ENCODE peak calls at places on chromosomes 12 and 14, in six cellular contexts. F is ovary, O is gastrocnemius medialis, I is Panc1, D is tibial nerve, M is left lung. Q is an unnamed sample. For H3K4me1, the result is how much of the 10 kb centered on the place peaks cover.

GRCh38 chr12:44078273-44078672 is 242.4 kb downstream of the TMEM117 start:
- DNase-seq in O (no peak), F (no peak), D (no peak), I (no peak), M (no peak), Q (no peak)

GRCh38 chr12:124497658-124498057 is 69.8 kb downstream of the NCOR2 start:
- DNase-seq in O (peak), I (no peak), M (no peak), F (no peak), D (peak), Q (no peak)

GRCh38 chr14:61322011-61322798 is 826 bp downstream of the PRKCH start:
- DNase-seq in D (no peak), I (no peak), O (peak), F (peak), M (peak), Q (peak)

GRCh38 chr14:74655597-74656389 is 43.8 kb upstream of the LTBP2 start:
- DNase-seq in O (no peak), I (no peak), D (no peak), M (no peak), F (no peak), Q (no peak)

GRCh38 chr12:64178122-64178521 is 44.0 kb downstream of the KICS2 start:
- DNase-seq in O (no peak), D (no peak), M (no peak), F (no peak), I (no peak), Q (no peak)

GRCh38 chr14:28635387-28635786 is 131.2 kb upstream of the FOXG1 start:
- DNase-seq in F (no peak), O (no peak), D (no peak), M (no peak), I (no peak), Q (no peak)

GRCh38 chr12:93592641-93593396 is 20.3 kb downstream of the SOCS2 start:
- DNase-seq in D (no peak), F (no peak), I (no peak), M (no peak), O (no peak), Q (no peak)

GRCh38 chr14:57961793-57962075 is 95.8 kb upstream of the SLC35F4 start:
- DNase-seq in F (no peak), I (no peak), D (no peak), O (no peak), M (no peak), Q (no peak)

GRCh38 chr12:33588082-33588712 is 148.6 kb upstream of the SYT10 start:
- DNase-seq in F (no peak), O (peak), D (no peak), I (no peak), M (no peak), Q (no peak)

GRCh38 chr12:109304485-109304884 is 4.6 kb downstream of the FOXN4 start:
- DNase-seq in F (no peak), O (no peak), M (no peak), I (no peak), D (no peak), Q (no peak)

GRCh38 chr14:95522116-95522515 is 5.7 kb upstream of the SYNE3 start:
- DNase-seq in D (no peak), I (no peak), F (no peak), M (no peak), O (no peak), Q (no peak)

GRCh38 chr14:35163384-35163783 is 41.0 kb downstream of the PRORP start:
- DNase-seq in I (no peak), D (no peak), F (no peak), O (no peak), M (no peak), Q (no peak)

GRCh38 chr12:122951979-122952892 is 14.0 kb downstream of the ABCB9 start:
- DNase-seq in O (peak), F (peak), D (peak), I (no peak), M (peak), Q (peak)

GRCh38 chr12:8890313-8891084 is 23.8 kb upstream of the PHC1 start:
- DNase-seq in I (no peak), F (peak), M (no peak), D (no peak), O (no peak), Q (peak)

GRCh38 chr14:66563731-66564130 is 55.8 kb downstream of the GPHN start:
- DNase-seq in M (no peak), I (no peak), F (no peak), O (no peak), D (no peak), Q (no peak)

GRCh38 chr12:12837025-12837872 is 24.1 kb downstream of the DDX47 start:
- DNase-seq in I (peak), M (peak), O (no peak), F (peak), D (no peak), Q (no peak)

GRCh38 chr12:32115404-32116104 is 8.9 kb downstream of the BICD1 start:
- DNase-seq in O (peak), M (peak), I (peak), D (peak), F (peak), Q (no peak)

GRCh38 chr14:91892918-91893527 is 25.7 kb upstream of the TC2N start:
- DNase-seq in M (no peak), I (no peak), D (no peak), F (no peak), O (no peak), Q (no peak)

GRCh38 chr12:76586764-76587395 is 27.3 kb upstream of the OSBPL8 start:
- DNase-seq in F (no peak), O (no peak), D (no peak), M (no peak), I (peak), Q (no peak)

GRCh38 chr14:51780741-51781140 is 79.7 kb upstream of the GNG2 start:
- DNase-seq in M (no peak), F (no peak), D (no peak), I (no peak), O (no peak), Q (no peak)

GRCh38 chr12:121816925-121817647 is 13.3 kb downstream of the SETD1B start:
- DNase-seq in M (no peak), D (no peak), F (no peak), I (no peak), O (no peak), Q (no peak)
- H3K4me1 ChIP-seq in M (under half), D (under half), F (under half), I (under half), O (under half), Q (under half)

GRCh38 chr12:26786491-26787124 is 46.4 kb downstream of the ITPR2 start:
- DNase-seq in O (no peak), M (no peak), D (no peak), F (no peak), I (no peak), Q (no peak)
- H3K27ac ChIP-seq in O (no peak), M (no peak), D (no peak), F (no peak), I (no peak), Q (no peak)

DNA sequence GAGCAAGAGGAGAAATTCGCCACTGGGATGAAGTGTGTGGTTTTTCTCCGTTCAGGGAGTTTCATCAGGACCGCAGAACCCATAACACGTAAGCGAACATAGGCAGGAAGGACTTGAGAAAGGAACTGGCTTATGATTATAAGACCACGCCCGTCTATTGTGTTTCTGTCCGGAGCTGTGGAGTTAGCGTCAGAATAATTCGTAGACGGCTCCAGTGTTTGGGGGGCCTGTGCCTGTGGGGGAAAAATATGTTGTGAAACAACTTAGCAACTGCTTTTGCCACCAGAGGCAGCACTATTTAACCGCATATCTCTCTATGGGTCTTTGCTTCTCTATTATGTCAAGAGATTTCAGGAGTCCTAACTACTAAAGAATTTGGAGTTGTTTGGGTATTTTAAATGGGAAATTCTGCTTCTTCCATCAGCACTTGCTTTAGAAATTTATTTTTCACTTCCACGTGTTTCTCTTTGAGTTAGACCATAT is 506 bp upstream of the CLEC14A start:
- DNase-seq in M (no peak), D (no peak), I (no peak), F (peak), O (peak), Q (no peak)
- H3K4me3 ChIP-seq in M (no peak), D (peak), I (no peak), F (no peak), O (peak), Q (no peak)

GRCh38 chr12:62268956-62269355 is 8.8 kb downstream of the USP15 start:
- DNase-seq in M (no peak), D (no peak), F (no peak), O (no peak), I (no peak), Q (no peak)
- H3K4me1 ChIP-seq in M (under half), D (half or more), F (under half), O (half or more), I (under half), Q (half or more)

DNA sequence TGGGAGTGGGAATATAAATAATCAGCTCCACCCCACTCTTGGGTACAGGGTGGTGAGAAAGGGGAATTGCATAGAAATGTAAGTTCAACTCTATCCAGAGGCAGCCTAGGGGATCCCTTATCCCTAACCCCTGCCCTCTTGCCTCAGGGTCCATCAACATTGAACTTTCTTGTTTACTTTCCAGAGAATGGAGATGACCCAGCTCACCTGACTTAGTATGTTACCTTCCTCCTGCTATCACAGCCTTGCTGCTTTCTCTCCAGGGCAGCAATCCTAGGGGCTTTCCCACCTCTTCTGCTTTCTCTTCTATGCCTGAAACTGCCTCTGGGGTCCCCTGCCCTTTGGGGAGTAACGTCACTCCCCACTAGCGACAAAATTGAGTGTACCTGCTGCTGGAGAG is 2.7 kb downstream of the LRP1 start:
- DNase-seq in I (no peak), F (no peak), D (no peak), O (no peak), M (no peak), Q (peak)
- H3K27ac ChIP-seq in I (no peak), F (peak), D (peak), O (peak), M (peak), Q (no peak)

GRCh38 chr14:103199141-103199540 is 75.9 kb downstream of the TNFAIP2 start:
- DNase-seq in D (no peak), F (peak), O (no peak), I (no peak), M (no peak), Q (no peak)
- H3K4me3 ChIP-seq in D (no peak), F (no peak), O (no peak), I (no peak), M (no peak), Q (no peak)

GRCh38 chr14:68139466-68140110 is 320.0 kb downstream of the RAD51B start:
- DNase-seq in I (no peak), F (peak), M (no peak), D (no peak), O (no peak), Q (no peak)
- H3K4me1 ChIP-seq in I (under half), F (under half), M (under half), D (half or more), O (under half), Q (under half)

GRCh38 chr12:132028111-132028510 is 78.4 kb downstream of the EP400 start:
- DNase-seq in M (no peak), O (no peak), I (no peak), D (no peak), F (no peak), Q (no peak)
- H3K27ac ChIP-seq in M (no peak), O (no peak), I (no peak), D (no peak), F (no peak), Q (no peak)

DNA sequence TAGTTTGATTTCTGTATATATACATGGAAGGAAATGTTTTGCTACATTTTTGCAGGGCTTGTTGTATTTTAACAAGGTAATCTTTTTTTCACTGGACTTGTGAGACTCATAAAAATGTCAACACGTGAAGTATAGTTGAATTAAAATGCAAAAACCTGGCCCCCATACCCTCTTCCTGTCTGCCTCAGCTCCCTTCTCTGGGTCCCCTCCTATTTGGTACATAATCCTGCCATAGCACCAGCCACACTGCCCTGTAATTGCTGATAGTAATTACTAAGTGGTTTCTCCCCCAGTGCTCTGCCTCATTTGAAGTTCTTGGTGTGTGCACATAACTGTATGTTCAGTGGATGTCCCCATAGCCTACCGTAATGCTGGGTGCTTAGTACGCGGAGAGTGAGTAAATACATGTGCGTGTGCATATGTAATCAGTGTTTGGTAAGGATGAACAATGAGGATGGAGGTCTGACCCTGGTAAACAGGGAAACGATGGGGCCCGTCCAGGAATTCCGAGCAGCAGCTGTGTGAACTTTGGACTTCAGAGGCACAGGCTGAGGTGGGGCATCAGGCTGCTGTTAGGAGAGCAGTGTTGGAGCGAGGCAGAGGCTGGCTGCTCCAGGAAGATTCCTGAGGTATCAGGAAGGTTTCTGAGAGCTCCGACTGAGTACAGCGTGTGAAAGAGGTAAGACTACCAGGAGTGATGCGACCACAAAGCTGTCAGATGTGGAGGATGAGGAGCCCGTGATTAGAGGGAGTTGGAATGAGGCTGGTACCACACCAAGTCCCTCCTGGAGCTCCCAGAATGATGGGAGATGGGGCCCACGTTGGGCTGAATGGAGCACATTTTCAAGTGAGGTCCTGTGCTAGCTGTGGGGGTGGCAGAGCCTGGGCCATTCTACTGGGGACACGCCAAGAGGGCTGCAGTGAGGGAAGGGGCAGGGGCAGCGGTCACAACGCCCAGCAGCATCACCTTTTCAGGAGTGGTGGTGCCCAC is 106.8 kb downstream of the PELI2 start:
- DNase-seq in F (no peak), M (no peak), I (no peak), O (no peak), D (no peak), Q (no peak)
- H3K4me3 ChIP-seq in F (no peak), M (no peak), I (no peak), O (no peak), D (no peak), Q (no peak)